ENCODE peak calls at places on chromosomes 11 and 22, in ten cellular contexts. J, D, C, N, Z, G, M, P, S and E are unnamed samples.

GRCh38 chr11:46588915-46589314 is 4.9 kb downstream of the AMBRA1 start:
- DNase-seq in J (no peak), D (no peak), C (no peak), N (no peak), Z (no peak), G (no peak), M (no peak), P (no peak), S (no peak), E (no peak)

GRCh38 chr11:36976740-36977139 is 378.7 kb upstream of the RAG2 start:
- DNase-seq in J (no peak), D (no peak), C (no peak), N (no peak), Z (no peak), G (peak; percentile 25), M (no peak), P (peak; percentile 70), S (no peak), E (no peak)

GRCh38 chr11:127651888-127652221 is 651.3 kb upstream of the KIRREL3 start:
- DNase-seq in J (no peak), D (no peak), C (no peak), N (no peak), Z (peak; percentile 51), G (no peak), M (no peak), P (no peak), S (no peak), E (no peak)

GRCh38 chr11:124739479-124740276 is at the start of gene NRGN:
- DNase-seq in J (peak; percentile 96), D (peak; percentile 94), C (peak; percentile 76), N (peak; percentile 92), Z (peak; percentile 82), G (peak; percentile 93), M (peak; percentile 78), P (peak; percentile 93), S (peak; percentile 92), E (peak; percentile 80)

GRCh38 chr11:84498016-84498415 is 1129.1 kb downstream of the DLG2 start:
- DNase-seq in J (no peak), D (no peak), C (no peak), N (no peak), Z (peak; percentile 93), G (peak; percentile 70), M (no peak), P (no peak), S (peak; percentile 89), E (no peak)

GRCh38 chr11:64562723-64563351 is 28.2 kb upstream of the SLC22A12 start:
- DNase-seq in J (no peak), D (peak; percentile 22), C (no peak), N (no peak), Z (no peak), G (no peak), M (no peak), P (no peak), S (no peak), E (no peak)

GRCh38 chr11:208917-209260 is 1.4 kb downstream of the RIC8A start:
- DNase-seq in J (no peak), D (no peak), C (no peak), N (no peak), Z (no peak), G (no peak), M (no peak), P (no peak), S (no peak), E (no peak)

GRCh38 chr11:92296138-92296515 is 71.5 kb downstream of the FAT3 start:
- DNase-seq in J (no peak), D (no peak), C (peak; percentile 40), N (no peak), Z (peak; percentile 91), G (no peak), M (no peak), P (no peak), S (peak; percentile 57), E (no peak)

GRCh38 chr11:16402654-16403447 is 46.5 kb upstream of the SOX6 start:
- DNase-seq in J (no peak), D (no peak), C (no peak), N (no peak), Z (peak; percentile 5), G (no peak), M (no peak), P (no peak), S (no peak), E (no peak)

GRCh38 chr11:111913997-111914396 is 1.5 kb downstream of the HSPB2 start:
- DNase-seq in J (no peak), D (no peak), C (no peak), N (peak; percentile 58), Z (peak; percentile 66), G (peak; percentile 80), M (peak; percentile 49), P (no peak), S (peak; percentile 77), E (peak; percentile 64)

GRCh38 chr11:12686246-12687060 is 12.2 kb downstream of the TEAD1 start:
- DNase-seq in J (no peak), D (no peak), C (no peak), N (no peak), Z (peak; percentile 63), G (no peak), M (no peak), P (no peak), S (no peak), E (no peak)

GRCh38 chr11:21675049-21675616 is 517.8 kb upstream of the ANO5 start:
- DNase-seq in J (no peak), D (no peak), C (no peak), N (no peak), Z (no peak), G (no peak), M (no peak), P (no peak), S (no peak), E (no peak)

GRCh38 chr11:77176996-77177395 is 49.0 kb downstream of the MYO7A start:
- DNase-seq in J (no peak), D (no peak), C (no peak), N (no peak), Z (no peak), G (no peak), M (no peak), P (no peak), S (no peak), E (no peak)

GRCh38 chr11:24422371-24422770 is 74.5 kb upstream of the LUZP2 start:
- DNase-seq in J (no peak), D (no peak), C (no peak), N (no peak), Z (peak; percentile 74), G (no peak), M (no peak), P (no peak), S (no peak), E (no peak)

GRCh38 chr11:12818333-12819015 is 144.3 kb downstream of the TEAD1 start:
- DNase-seq in J (no peak), D (no peak), C (peak; percentile 64), N (no peak), Z (peak; percentile 93), G (no peak), M (no peak), P (peak; percentile 42), S (peak; percentile 89), E (no peak)

GRCh38 chr11:838441-839279 is 3.7 kb downstream of the POLR2L start:
- DNase-seq in J (no peak), D (no peak), C (no peak), N (peak; percentile 65), Z (no peak), G (no peak), M (no peak), P (no peak), S (peak; percentile 46), E (no peak)

GRCh38 chr11:118012083-118012669 is 26.0 kb downstream of the IL10RA start:
- DNase-seq in J (peak; percentile 79), D (peak; percentile 72), C (peak; percentile 45), N (peak; percentile 28), Z (peak; percentile 15), G (no peak), M (no peak), P (no peak), S (peak; percentile 33), E (no peak)

GRCh38 chr11:128734439-128735224 is 40.8 kb downstream of the FLI1 start:
- DNase-seq in J (no peak), D (peak; percentile 78), C (no peak), N (no peak), Z (no peak), G (peak; percentile 30), M (peak; percentile 33), P (peak; percentile 36), S (no peak), E (no peak)

GRCh38 chr11:93537767-93538261 is 5.4 kb downstream of the SMCO4 start:
- DNase-seq in J (peak; percentile 45), D (peak; percentile 74), C (no peak), N (peak; percentile 54), Z (peak; percentile 52), G (peak; percentile 28), M (peak; percentile 42), P (no peak), S (peak; percentile 14), E (peak; percentile 52)
- H3K27ac ChIP-seq in J (no peak overlapping the region), D (peak overlapping the region; percentile 59), C (no peak overlapping the region), N (peak overlapping the region; percentile 38), Z (no peak overlapping the region), G (peak overlapping the region; percentile 66), M (peak overlapping the region; percentile 84), P (peak overlapping the region; percentile 87), S (peak overlapping the region; percentile 83), E (peak overlapping the region; percentile 62)

GRCh38 chr22:48884292-48884691 is 943.4 kb downstream of the BRD1 start:
- DNase-seq in J (no peak), D (peak; percentile 23), C (no peak), N (no peak), Z (no peak), G (no peak), M (no peak), P (peak; percentile 1), S (no peak), E (no peak)
- H3K9me3 ChIP-seq in J (no peaks in the 10 kb centered on the region), D (no peaks in the 10 kb centered on the region), C (no peaks in the 10 kb centered on the region), N (no peaks in the 10 kb centered on the region), Z (peaks cover 3% of the 10 kb centered on the region), G (no peaks in the 10 kb centered on the region), M (no peaks in the 10 kb centered on the region), P (no peaks in the 10 kb centered on the region), S (no peaks in the 10 kb centered on the region), E (no peaks in the 10 kb centered on the region)

GRCh38 chr11:68412593-68413475 is 47.7 kb upstream of the PPP6R3 start:
- DNase-seq in J (no peak), D (peak; percentile 45), C (no peak), N (peak; percentile 35), Z (peak; percentile 87), G (no peak), M (peak; percentile 25), P (peak; percentile 52), S (peak; percentile 85), E (no peak)
- H3K27ac ChIP-seq in J (no peak overlapping the region), D (peak overlapping the region; percentile 31), C (no peak overlapping the region), N (no peak overlapping the region), Z (no peak overlapping the region), G (no peak overlapping the region), M (peak overlapping the region; percentile 42), P (peak overlapping the region; percentile 76), S (no peak overlapping the region), E (no peak overlapping the region)

DNA sequence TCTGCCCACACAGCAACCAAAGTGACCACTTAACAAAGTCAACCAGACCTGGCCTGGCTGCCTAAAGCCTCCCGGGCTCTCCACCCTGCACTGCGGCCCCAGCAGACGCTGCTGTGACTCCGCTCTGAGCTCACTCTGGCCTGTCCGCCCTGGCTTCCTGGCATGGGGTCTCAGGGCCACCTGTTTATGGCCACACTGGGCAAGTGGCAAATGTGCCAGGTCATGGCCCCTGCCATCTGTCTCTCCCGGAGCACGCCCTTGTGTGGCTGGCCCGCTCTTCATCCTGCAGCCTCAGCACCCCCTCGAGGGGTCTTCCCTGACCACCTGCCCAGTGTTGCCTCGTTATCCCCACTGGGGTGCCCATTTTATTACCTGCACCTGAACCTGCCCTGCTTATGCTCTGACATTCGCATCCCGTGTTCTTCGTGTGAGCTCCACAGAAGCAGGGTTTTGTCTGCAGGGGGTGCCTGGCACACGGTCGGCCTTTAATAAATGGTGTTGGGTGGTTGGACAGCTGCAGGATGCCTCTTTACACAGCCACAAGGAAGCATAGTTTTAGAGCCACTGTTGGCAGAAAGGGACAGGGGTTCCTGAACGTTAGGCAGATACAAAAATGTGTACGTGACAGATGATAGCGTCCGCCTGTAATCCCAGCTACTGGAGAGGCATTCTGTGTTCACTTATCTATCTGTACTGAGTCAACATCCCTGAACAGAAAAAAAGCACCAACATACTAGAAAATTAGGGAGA is 785.6 kb downstream of the TBC1D22A start:
- DNase-seq in J (no peak), D (no peak), C (no peak), N (no peak), Z (no peak), G (no peak), M (no peak), P (no peak), S (no peak), E (no peak)
- H3K9me3 ChIP-seq in J (no peaks in the 10 kb centered on the region), D (peaks cover 5% of the 10 kb centered on the region), C (no peaks in the 10 kb centered on the region), N (no peaks in the 10 kb centered on the region), Z (no peaks in the 10 kb centered on the region), G (no peaks in the 10 kb centered on the region), M (no peaks in the 10 kb centered on the region), P (peaks cover 7% of the 10 kb centered on the region), S (no peaks in the 10 kb centered on the region), E (no peaks in the 10 kb centered on the region)